ENCODE peak calls at places on chromosomes 2 and 18, in four cellular contexts. N is K562, X is GM23338, E is GM12878. D is an unnamed sample.

GRCh38 chr2:74457549-74458131 is 598 bp upstream of the WBP1 start:
- DNase-seq in N (no peak), X (peak; percentile 87), E (no peak), D (no peak)

GRCh38 chr2:165871025-165871424 is 77.0 kb upstream of the GALNT3 start:
- DNase-seq in N (no peak), X (peak; percentile 4), E (no peak), D (no peak)

GRCh38 chr2:186966015-186966414 is 117.0 kb upstream of the ZSWIM2 start:
- DNase-seq in N (no peak), X (no peak), E (no peak), D (no peak)

GRCh38 chr2:241770185-241770935 is 6.3 kb upstream of the GAL3ST2 start:
- DNase-seq in N (no peak), X (no peak), E (no peak), D (no peak)

GRCh38 chr2:241854342-241855244 is 4.1 kb downstream of the PDCD1 start:
- DNase-seq in N (no peak), X (no peak), E (no peak), D (no peak)

GRCh38 chr18:35041752-35042379 is 653 bp downstream of the MAPRE2 start:
- DNase-seq in N (peak; percentile 52), X (no peak), E (no peak), D (no peak)

GRCh38 chr2:241358470-241358869 is 2.4 kb downstream of the FARP2 start:
- DNase-seq in N (no peak), X (no peak), E (peak; percentile 85), D (no peak)

GRCh38 chr18:44896817-44897216 is 216.1 kb downstream of the SETBP1 start:
- DNase-seq in N (no peak), X (no peak), E (no peak), D (no peak)

GRCh38 chr18:30985753-30986152 is 56.8 kb downstream of the DSC3 start:
- DNase-seq in N (no peak), X (no peak), E (no peak), D (no peak)

GRCh38 chr2:188316791-188317423 is 25.2 kb downstream of the GULP1 start:
- DNase-seq in N (no peak), X (no peak), E (no peak), D (no peak)

GRCh38 chr2:47688561-47688960 is 94.4 kb upstream of the MSH6 start:
- DNase-seq in N (no peak), X (no peak), E (no peak), D (no peak)

GRCh38 chr2:109141727-109142283 is 12.8 kb downstream of the SH3RF3 start:
- DNase-seq in N (no peak), X (no peak), E (no peak), D (no peak)

GRCh38 chr2:237222178-237222577 is 136.5 kb downstream of the COPS8 start:
- DNase-seq in N (no peak), X (no peak), E (no peak), D (no peak)

GRCh38 chr2:23934296-23934695 is 6.0 kb upstream of the UBXN2A start:
- DNase-seq in N (no peak), X (no peak), E (no peak), D (no peak)

GRCh38 chr2:197158591-197159550 is 151.7 kb downstream of the ANKRD44 start:
- DNase-seq in N (no peak), X (no peak), E (no peak), D (no peak)

GRCh38 chr2:190119948-190120347 is 57.4 kb upstream of the MSTN start:
- DNase-seq in N (no peak), X (peak; percentile 48), E (no peak), D (no peak)

GRCh38 chr2:220460257-220460985 is 833.0 kb downstream of the SLC4A3 start:
- DNase-seq in N (no peak), X (peak; percentile 59), E (no peak), D (no peak)

GRCh38 chr2:157810037-157810436 is 66.1 kb downstream of the ACVR1 start:
- DNase-seq in N (no peak), X (no peak), E (no peak), D (no peak)

GRCh38 chr18:63997041-63997440 is 27.2 kb downstream of the SERPINB8 start:
- DNase-seq in N (no peak), X (no peak), E (no peak), D (no peak)

GRCh38 chr2:111663471-111663951 is 220.5 kb downstream of the ANAPC1 start:
- DNase-seq in N (peak; percentile 37), X (no peak), E (no peak), D (no peak)

GRCh38 chr2:3041246-3041645 is 336.4 kb downstream of the EIPR1 start:
- DNase-seq in N (no peak), X (no peak), E (no peak), D (no peak)

GRCh38 chr2:171522057-171522803 is at the start of gene CYBRD1:
- DNase-seq in N (peak; percentile 92), X (peak; percentile 77), E (no peak), D (no peak)

GRCh38 chr2:182883451-182883850 is 17.0 kb upstream of the FRZB start:
- DNase-seq in N (no peak), X (no peak), E (no peak), D (no peak)

GRCh38 chr2:180122874-180123273 is 115.8 kb upstream of the CWC22 start:
- DNase-seq in N (no peak), X (no peak), E (no peak), D (no peak)

GRCh38 chr18:3360211-3360610 is 89.8 kb upstream of the TGIF1 start:
- DNase-seq in N (no peak), X (peak; percentile 83), E (no peak), D (no peak)

GRCh38 chr2:72973566-72974435 is 56.5 kb downstream of the EMX1 start:
- DNase-seq in N (peak; percentile 79), X (peak; percentile 94), E (no peak), D (no peak)

GRCh38 chr2:70851704-70852103 is 16.1 kb upstream of the CD207 start:
- DNase-seq in N (no peak), X (no peak), E (peak; percentile 73), D (no peak)

GRCh38 chr2:191178066-191178701 is 27.4 kb upstream of the STAT4 start:
- DNase-seq in N (no peak), X (no peak), E (no peak), D (no peak)

GRCh38 chr2:113876503-113877387 is 13.1 kb upstream of the ACTR3 start:
- DNase-seq in N (peak; percentile 37), X (peak; percentile 61), E (no peak), D (no peak)

GRCh38 chr18:59268722-59269562 is 4.3 kb downstream of the RAX start:
- DNase-seq in N (peak; percentile 51), X (peak; percentile 87), E (no peak), D (no peak)

GRCh38 chr18:59266876-59267510 is 6.3 kb downstream of the RAX start:
- DNase-seq in N (no peak), X (peak; percentile 5), E (no peak), D (no peak)

GRCh38 chr18:59268127-59268721 is 5.0 kb downstream of the RAX start:
- DNase-seq in N (no peak), X (peak; percentile 20), E (no peak), D (no peak)

GRCh38 chr18:59266459-59266858 is 6.8 kb downstream of the RAX start:
- DNase-seq in N (no peak), X (no peak), E (no peak), D (no peak)

GRCh38 chr18:59267511-59268126 is 5.6 kb downstream of the RAX start:
- DNase-seq in N (no peak), X (peak; percentile 75), E (no peak), D (no peak)
- TF ChIP-seq EZH2 in N (no peak), X (peak; percentile 98), E (no peak), D (no peak)

GRCh38 chr2:30877833-30878232 is 70.6 kb upstream of the CAPN13 start:
- DNase-seq in N (no peak), X (no peak), E (no peak), D (no peak)
- TF ChIP-seq POLR2AphosphoS5 in N (no peak), X (no peak), E (no peak), D (no peak)

GRCh38 chr2:61640406-61640805 is 102.2 kb upstream of the XPO1 start:
- DNase-seq in N (no peak), X (peak; percentile 64), E (no peak), D (no peak)
- H3K27ac ChIP-seq in N (peak overlapping the region; percentile 16), X (peak overlapping the region; percentile 28), E (no peak overlapping the region), D (no peak overlapping the region)

DNA sequence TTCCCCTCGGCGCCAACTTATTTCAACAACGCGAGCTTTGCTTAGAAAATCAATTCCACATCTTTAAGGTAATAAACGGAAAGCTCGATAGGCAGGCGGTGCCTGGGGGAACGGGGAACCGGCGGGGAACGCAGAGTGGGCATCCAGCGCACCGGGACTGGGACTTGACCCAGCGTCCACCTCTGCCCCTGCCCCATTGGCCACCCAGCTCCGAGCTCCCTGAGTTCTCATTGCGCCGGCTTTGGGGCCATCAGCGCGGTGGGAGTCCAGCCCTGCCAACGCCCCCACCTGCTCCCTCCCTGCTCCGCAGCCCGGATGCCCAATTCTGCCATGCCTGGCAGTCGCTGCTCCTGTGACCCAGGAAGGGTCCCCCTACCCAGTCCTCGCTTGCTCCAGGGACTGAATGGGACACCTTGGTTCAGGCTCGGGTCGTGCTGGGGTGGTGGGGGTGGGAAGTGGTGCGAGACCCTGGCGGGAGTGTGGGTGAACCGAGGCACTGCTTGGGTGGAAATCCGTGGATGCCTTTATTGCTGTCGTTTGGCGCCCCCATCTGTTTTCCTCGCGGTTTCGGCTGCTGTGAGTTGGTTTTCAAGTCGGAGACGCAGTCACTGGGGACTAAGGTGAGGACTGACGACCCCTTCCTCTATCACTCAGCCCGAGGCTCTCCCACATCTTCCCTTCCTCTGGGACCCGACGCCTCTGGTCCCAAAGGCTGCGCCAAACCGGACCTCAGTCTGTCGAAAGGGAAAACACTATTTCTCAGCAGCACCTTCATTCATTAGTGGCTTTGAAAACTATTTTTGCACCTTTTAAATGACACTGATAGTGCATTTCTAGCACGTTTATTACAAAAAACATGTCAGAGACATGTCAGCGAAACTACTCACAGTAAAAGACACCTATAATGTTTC is 2.4 kb upstream of the EVX2 start:
- DNase-seq in N (peak; percentile 54), X (peak; percentile 75), E (no peak), D (no peak)
- TF ChIP-seq EZH2 in N (no peak), X (peak; percentile 80), E (no peak), D (no peak)